ENCODE peak calls at places on chromosome 9, in eight cellular contexts. X is activated naive CD8-positive, alpha-beta T cell treated with anti-CD3 and anti-CD28 coated beads, Interleukin-2, amount 50 U/mL, for 24 hours; R is uterus; A is endothelial cell; V is prostate gland; T is stimulated activated CD4-positive, alpha-beta T cell treated with anti-CD3 and anti-CD28 coated beads, Interleukin-4, amount 100 ng/mL, for 1 hour; G is CD8-positive, alpha-beta memory T cell; O is activated naive CD4-positive, alpha-beta T cell. W is an unnamed sample.

GRCh38 chr9:19988281-19988680 is 199.4 kb upstream of the SLC24A2 start:
- DNase-seq in G (no peak), O (no peak), A (no peak), V (no peak), R (no peak), T (no peak), X (no peak), W (no peak)

GRCh38 chr9:28234899-28235277 is 661.6 kb upstream of the C9orf72 start:
- DNase-seq in X (no peak), G (no peak), O (no peak), R (no peak), V (no peak), T (no peak), A (no peak), W (no peak)

GRCh38 chr9:100577776-100578448 is at the start of gene CAVIN4:
- DNase-seq in T (no peak), O (no peak), A (no peak), R (no peak), X (no peak), V (no peak), G (no peak), W (no peak)

GRCh38 chr9:18428621-18429020 is 45.3 kb upstream of the ADAMTSL1 start:
- DNase-seq in X (no peak), G (no peak), T (no peak), O (no peak), A (no peak), V (no peak), R (no peak), W (no peak)

GRCh38 chr9:16179566-16179965 is 626.7 kb downstream of the CCDC171 start:
- DNase-seq in G (no peak), O (no peak), T (no peak), A (no peak), R (no peak), X (peak; percentile 43), V (no peak), W (no peak)

GRCh38 chr9:71302776-71303175 is 181.4 kb upstream of the TRPM3 start:
- DNase-seq in X (no peak), G (no peak), V (no peak), T (no peak), R (no peak), O (no peak), A (no peak), W (no peak)

GRCh38 chr9:127918201-127919107 is 1.6 kb upstream of the ST6GALNAC4 start:
- DNase-seq in G (no peak), X (no peak), O (no peak), R (no peak), V (no peak), A (no peak), T (no peak), W (no peak)

GRCh38 chr9:124465736-124466135 is 15.5 kb downstream of the ADGRD2 start:
- DNase-seq in X (no peak), A (no peak), O (no peak), V (no peak), T (no peak), R (no peak), G (peak; percentile 5), W (no peak)

GRCh38 chr9:98944130-98945074 is 695 bp downstream of the COL15A1 start:
- DNase-seq in X (no peak), V (no peak), G (no peak), R (peak; percentile 34), A (peak; percentile 24), T (no peak), O (no peak), W (no peak)